ENCODE peak calls at places on chromosomes 12 and 14, in five cellular contexts. Z is K562, U is GM12878, L is HepG2, N is SK-N-SH. H is an unnamed sample.

GRCh38 chr12:13203028-13203922 is 6.7 kb downstream of the EMP1 start:
- DNase-seq in Z (no peak), U (no peak), L (no peak), N (peak), H (no peak)

GRCh38 chr12:105705765-105706164 is 375.3 kb downstream of the C12orf75 start:
- DNase-seq in Z (peak), U (no peak), L (peak), N (peak), H (peak)

GRCh38 chr12:57112492-57113294 is 1.5 kb upstream of the STAT6 start:
- DNase-seq in Z (no peak), U (no peak), L (no peak), N (no peak), H (no peak)

GRCh38 chr12:38711055-38711454 is 194.3 kb downstream of the CPNE8 start:
- DNase-seq in Z (no peak), U (peak), L (peak), N (no peak), H (no peak)

GRCh38 chr12:96434107-96434506 is 33.9 kb upstream of the CDK17 start:
- DNase-seq in Z (no peak), U (no peak), L (no peak), N (no peak), H (no peak)

GRCh38 chr12:112303004-112303403 is 79.2 kb downstream of the HECTD4 start:
- DNase-seq in Z (peak), U (peak), L (no peak), N (no peak), H (no peak)

GRCh38 chr12:65229441-65229840 is 49.0 kb upstream of the MSRB3 start:
- DNase-seq in Z (no peak), U (no peak), L (no peak), N (no peak), H (no peak)

GRCh38 chr12:42477931-42478330 is 111.6 kb downstream of the PRICKLE1 start:
- DNase-seq in Z (no peak), U (no peak), L (no peak), N (no peak), H (no peak)

GRCh38 chr14:51087024-51087423 is 7.9 kb downstream of the TRIM9 start:
- DNase-seq in Z (peak), U (no peak), L (no peak), N (no peak), H (no peak)

GRCh38 chr14:52875707-52876106 is 75.1 kb downstream of the FERMT2 start:
- DNase-seq in Z (no peak), U (no peak), L (no peak), N (no peak), H (no peak)

GRCh38 chr14:95496690-95497241 is 19.7 kb downstream of the SYNE3 start:
- DNase-seq in Z (no peak), U (no peak), L (no peak), N (no peak), H (no peak)

GRCh38 chr14:94123296-94123695 is 6.1 kb downstream of the IFI27L2 start:
- DNase-seq in Z (no peak), U (no peak), L (no peak), N (no peak), H (no peak)

GRCh38 chr14:69328317-69328716 is 68.4 kb downstream of the GALNT16 start:
- DNase-seq in Z (no peak), U (no peak), L (no peak), N (no peak), H (no peak)

DNA sequence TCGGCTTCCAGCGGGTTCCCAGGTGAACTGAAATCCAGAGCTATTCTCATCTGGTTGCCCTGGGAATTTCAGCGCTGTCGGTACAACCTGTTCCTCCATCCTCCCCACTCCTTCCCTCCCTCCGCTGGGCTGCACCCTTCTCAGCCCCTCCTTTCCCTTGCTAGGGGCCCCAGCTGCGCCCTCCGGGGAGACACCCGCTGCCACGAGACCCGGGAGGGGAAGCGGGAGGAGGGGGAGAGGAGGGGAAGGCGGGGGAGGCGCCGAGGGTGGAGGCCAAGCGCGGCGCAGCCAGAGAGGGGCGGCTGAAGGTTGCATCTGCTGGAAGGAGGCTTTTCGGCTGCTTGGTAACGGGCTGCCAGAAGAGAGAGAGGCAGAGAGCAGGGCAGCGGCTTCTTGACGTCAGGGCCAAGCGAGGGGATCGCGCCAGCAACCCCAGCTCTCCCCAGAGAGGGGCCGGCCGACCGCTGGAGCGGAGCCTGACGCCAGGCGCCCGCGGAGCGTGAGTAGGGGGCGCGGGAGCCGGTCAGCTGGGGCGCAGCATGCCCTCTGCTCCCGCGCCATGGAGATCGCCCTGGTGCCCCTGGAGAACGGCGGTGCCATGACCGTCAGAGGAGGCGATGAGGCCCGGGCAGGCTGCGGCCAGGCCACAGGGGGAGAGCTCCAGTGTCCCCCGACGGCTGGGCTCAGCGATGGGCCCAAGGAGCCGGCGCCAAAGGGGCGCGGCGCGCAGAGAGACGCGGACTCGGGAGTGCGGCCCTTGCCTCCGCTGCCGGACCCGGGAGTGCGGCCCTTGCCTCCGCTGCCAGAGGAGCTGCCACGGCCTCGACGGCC is at the start of gene KCNA5:
- DNase-seq in Z (no peak), U (no peak), L (no peak), N (peak), H (no peak)
- TF ChIP-seq FOXM1 in Z (no peak), U (no peak), L (no peak), N (no peak), H (no peak)

DNA sequence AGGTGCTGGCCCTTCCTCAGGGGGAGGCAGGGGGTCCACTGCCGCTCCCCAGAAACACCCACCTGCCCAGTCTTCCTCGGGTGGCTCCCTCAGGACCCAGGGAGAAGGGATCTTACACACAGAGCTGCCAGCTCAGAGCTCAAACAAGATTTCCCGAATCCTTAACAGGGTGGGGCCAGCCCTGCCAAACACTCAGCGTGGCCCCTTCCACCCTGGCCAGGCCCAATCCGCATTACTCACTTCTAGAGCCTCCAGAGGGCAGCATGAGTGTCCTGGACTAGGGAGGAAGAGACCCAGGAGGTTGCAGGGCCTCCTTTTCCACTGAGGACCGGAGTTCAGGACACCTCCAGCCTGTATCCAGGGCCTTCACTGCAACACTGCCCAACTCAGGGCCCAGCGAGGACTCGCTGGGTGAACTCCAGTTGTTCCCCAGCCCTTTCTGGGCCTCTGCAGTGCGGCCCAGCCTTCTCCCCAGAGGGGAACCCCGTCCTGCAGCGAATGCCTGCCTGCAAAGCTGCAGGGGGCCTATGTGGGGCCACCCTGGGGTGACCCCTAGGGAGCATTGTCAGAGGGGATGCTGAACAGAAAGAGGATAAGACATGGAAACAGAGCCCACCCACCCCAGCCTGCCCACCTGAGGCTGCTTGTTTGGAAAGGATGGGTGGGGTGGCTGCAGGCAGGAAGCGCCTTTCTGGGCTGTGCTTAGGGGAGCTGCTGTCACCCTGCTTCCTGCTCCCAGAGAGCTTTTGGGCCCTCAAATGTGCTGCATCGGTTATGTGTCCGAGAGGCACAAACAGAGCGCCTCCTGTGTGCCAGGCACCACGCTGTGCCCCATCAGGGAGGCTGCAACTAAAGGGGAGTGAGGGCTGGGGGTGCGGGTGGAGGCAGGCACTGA is 43.8 kb downstream of the CCNK start:
- DNase-seq in Z (peak), U (no peak), L (no peak), N (peak), H (peak)
- TF ChIP-seq FOXM1 in Z (no peak), U (no peak), L (no peak), N (no peak), H (no peak)

GRCh38 chr12:89833337-89834252 is 125.0 kb upstream of the ATP2B1 start:
- DNase-seq in Z (no peak), U (no peak), L (no peak), N (peak), H (no peak)
- TF ChIP-seq FOXM1 in Z (no peak), U (no peak), L (no peak), N (no peak), H (no peak)

GRCh38 chr14:61968207-61968606 is 206.0 kb downstream of the SNAPC1 start:
- DNase-seq in Z (no peak), U (no peak), L (no peak), N (no peak), H (no peak)

GRCh38 chr14:61977217-61977616 is 215.0 kb downstream of the SNAPC1 start:
- DNase-seq in Z (no peak), U (no peak), L (no peak), N (no peak), H (no peak)

GRCh38 chr14:61973981-61974380 is 211.8 kb downstream of the SNAPC1 start:
- DNase-seq in Z (no peak), U (no peak), L (no peak), N (no peak), H (no peak)
- TF ChIP-seq FOXM1 in Z (no peak), U (no peak), L (no peak), N (no peak), H (no peak)

DNA sequence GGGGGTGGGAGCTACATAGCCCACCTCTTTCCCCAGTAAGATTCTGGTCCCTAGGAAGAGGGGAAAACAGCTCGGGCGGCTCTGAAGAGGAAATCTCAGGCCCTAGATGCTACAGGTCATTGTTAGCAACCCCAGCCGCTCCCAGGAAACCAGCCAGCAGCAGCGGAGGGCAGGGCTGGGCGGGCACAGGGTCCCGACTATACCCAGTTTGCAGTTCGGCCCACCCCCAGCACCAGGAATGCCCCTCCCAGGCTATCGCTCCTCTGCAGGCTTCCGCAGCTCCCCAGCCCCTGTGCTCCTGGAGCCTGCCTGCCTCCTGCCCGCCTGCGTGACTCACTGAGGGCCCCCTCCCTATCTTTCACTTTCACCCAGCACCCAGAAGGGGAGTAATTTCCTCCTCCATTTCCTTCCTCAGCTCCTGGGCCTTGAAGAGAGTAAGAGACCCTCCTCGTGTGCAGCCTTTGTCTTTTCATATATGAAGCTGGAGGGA is 27.2 kb upstream of the PNMA1 start:
- DNase-seq in Z (peak), U (no peak), L (peak), N (peak), H (no peak)
- TF ChIP-seq FOXM1 in Z (peak), U (no peak), L (no peak), N (no peak), H (no peak)

DNA sequence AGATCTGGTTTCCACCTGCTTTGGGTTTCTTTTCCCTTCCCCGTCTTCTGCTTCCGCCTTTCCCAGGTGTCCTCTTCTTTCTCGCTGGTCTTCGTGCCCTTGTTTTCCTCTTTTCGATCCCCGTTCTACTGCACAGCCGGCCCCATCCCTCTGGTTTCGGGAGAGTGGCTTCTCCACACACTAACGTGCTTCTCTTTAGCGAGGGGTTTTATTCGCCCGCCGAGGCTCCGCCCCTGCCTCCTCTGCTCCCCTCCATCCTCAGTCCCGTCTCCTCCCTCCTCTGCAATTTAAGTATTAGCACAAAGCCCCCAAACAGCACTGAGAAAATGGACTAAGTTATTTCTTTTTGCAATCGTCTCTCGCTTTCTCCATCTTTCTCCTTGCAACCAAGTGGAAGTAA is at the start of gene SLC7A8:
- DNase-seq in Z (no peak), U (no peak), L (no peak), N (no peak), H (peak)
- TF ChIP-seq FOXM1 in Z (no peak), U (no peak), L (no peak), N (no peak), H (no peak)

GRCh38 chr14:31047503-31047902 is 21.3 kb upstream of the STRN3 start:
- DNase-seq in Z (no peak), U (no peak), L (no peak), N (no peak), H (no peak)

GRCh38 chr14:31045501-31046080 is 19.4 kb upstream of the STRN3 start:
- DNase-seq in Z (no peak), U (no peak), L (no peak), N (no peak), H (no peak)

GRCh38 chr14:31051023-31051422 is 24.8 kb upstream of the STRN3 start:
- DNase-seq in Z (no peak), U (no peak), L (no peak), N (no peak), H (no peak)
- TF ChIP-seq FOXM1 in Z (no peak), U (no peak), L (no peak), N (no peak), H (no peak)

DNA sequence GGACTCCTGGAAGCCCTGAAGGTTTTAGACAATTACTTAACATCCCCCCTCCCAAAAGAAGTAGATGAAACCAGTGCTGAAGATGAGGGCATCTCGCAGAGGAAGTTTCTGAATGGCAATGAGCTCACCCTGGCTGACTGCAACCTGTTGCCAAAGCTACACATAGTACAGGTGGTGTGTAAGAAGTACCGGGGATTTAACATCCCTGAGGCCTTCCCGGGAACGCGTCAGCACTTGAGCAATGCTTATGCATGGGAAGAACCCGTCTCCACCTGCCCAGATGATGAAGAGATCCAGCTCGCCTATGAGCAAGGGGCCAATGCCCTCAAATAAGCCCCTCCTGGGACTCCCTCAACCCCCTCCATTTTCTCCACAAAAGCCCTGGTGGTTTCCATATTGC is 10.6 kb upstream of the SPPL3 start:
- DNase-seq in Z (no peak), U (no peak), L (no peak), N (no peak), H (no peak)
- TF ChIP-seq FOXM1 in Z (no peak), U (no peak), L (no peak), N (no peak), H (no peak)

GRCh38 chr12:94769040-94769420 is 118.7 kb upstream of the TMCC3 start:
- DNase-seq in Z (no peak), U (peak), L (no peak), N (no peak), H (no peak)
- TF ChIP-seq FOXM1 in Z (no peak), U (peak), L (no peak), N (no peak), H (no peak)

DNA sequence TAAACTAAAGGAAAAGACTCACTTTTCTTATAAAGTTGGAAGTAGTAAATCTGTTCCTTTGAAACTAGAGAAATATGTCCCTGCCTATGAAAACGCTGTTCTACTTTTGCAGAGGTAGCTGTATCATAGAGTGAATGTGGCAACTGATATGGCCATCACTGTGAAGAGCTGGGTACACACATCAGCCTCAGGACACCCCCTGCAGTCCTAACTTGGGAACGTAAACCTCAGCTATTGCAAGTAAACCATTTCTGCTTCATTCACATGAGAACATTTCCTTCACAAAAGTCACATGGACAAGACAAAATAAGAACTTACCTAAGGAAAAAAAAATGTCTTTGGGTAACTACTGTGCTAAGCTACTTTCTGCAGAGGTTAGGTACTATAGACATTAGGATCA is 233.3 kb upstream of the PPFIA2 start:
- DNase-seq in Z (no peak), U (no peak), L (no peak), N (peak), H (peak)
- TF ChIP-seq FOXM1 in Z (no peak), U (no peak), L (no peak), N (no peak), H (no peak)